ENCODE peak calls at places on chromosomes 16 and 17, in five cellular contexts. S is HT1080; Y is A172; H is neural progenitor cell; I is activated naive CD8-positive, alpha-beta T cell treated with anti-CD3 and anti-CD28 coated beads for 36 hours. T is an unnamed sample.

GRCh38 chr16:86579268-86580062 is 1.1 kb downstream of the FOXL1 start:
- DNase-seq in S (no peak), Y (no peak), H (peak), I (no peak), T (peak)

GRCh38 chr17:1241904-1242303 is 28.3 kb upstream of the BHLHA9 start:
- DNase-seq in S (peak), Y (no peak), H (no peak), I (no peak), T (no peak)

GRCh38 chr16:843771-844170 is 43.2 kb upstream of the GNG13 start:
- DNase-seq in S (no peak), Y (no peak), H (no peak), I (no peak), T (no peak)

GRCh38 chr17:69597898-69598692 is 183.6 kb downstream of the MAP2K6 start:
- DNase-seq in S (peak), Y (peak), H (no peak), I (no peak), T (no peak)

GRCh38 chr16:3696425-3697218 is 20.7 kb downstream of the TRAP1 start:
- DNase-seq in S (no peak), Y (peak), H (no peak), I (no peak), T (no peak)

GRCh38 chr17:7128174-7128573 is 13.6 kb upstream of the ASGR2 start:
- DNase-seq in S (no peak), Y (no peak), H (no peak), I (no peak), T (no peak)

GRCh38 chr17:2399572-2400473 is 1.0 kb downstream of the MNT start:
- DNase-seq in S (peak), Y (peak), H (peak), I (peak), T (peak)

GRCh38 chr16:22194707-22195444 is 11.2 kb upstream of the EEF2K start:
- DNase-seq in S (no peak), Y (no peak), H (no peak), I (peak), T (no peak)

GRCh38 chr16:58339452-58339938 is 44.7 kb upstream of the PRSS54 start:
- DNase-seq in S (peak), Y (peak), H (peak), I (no peak), T (peak)

GRCh38 chr17:3803308-3803640 is 2.3 kb upstream of the ITGAE start:
- DNase-seq in S (no peak), Y (no peak), H (no peak), I (no peak), T (no peak)

GRCh38 chr17:80152057-80152831 is 5.3 kb upstream of the EIF4A3 start:
- DNase-seq in S (peak), Y (peak), H (no peak), I (peak), T (peak)

T was measured in WTC11.